ENCODE peak calls at places on chromosomes 11 and 22, in five cellular contexts. B is cardiac muscle cell, X is AG09319, R is smooth muscle cell of the brain vasculature, Z is bronchial epithelial cell. E is an unnamed sample.

GRCh38 chr11:13098067-13098466 is 89.0 kb downstream of the RASSF10 start:
- DNase-seq in B (no peak), X (no peak), R (no peak), Z (peak; percentile 98), E (peak; percentile 49)

GRCh38 chr11:93783362-93783761 is 720 bp upstream of the MED17 start:
- DNase-seq in B (no peak), X (no peak), R (no peak), Z (no peak), E (no peak)

GRCh38 chr22:49415219-49415951 is 412.3 kb downstream of the BRD1 start:
- DNase-seq in B (no peak), X (no peak), R (no peak), Z (no peak), E (no peak)

GRCh38 chr22:19986011-19986409 is 30.6 kb downstream of the ARVCF start:
- DNase-seq in B (no peak), X (no peak), R (no peak), Z (no peak), E (no peak)

GRCh38 chr11:2700415-2701211 is 819 bp upstream of the KCNQ1OT1 start:
- DNase-seq in B (peak; percentile 31), X (no peak), R (no peak), Z (no peak), E (peak; percentile 28)

GRCh38 chr11:20048246-20048645 is 112.0 kb downstream of the DBX1 start:
- DNase-seq in B (no peak), X (no peak), R (no peak), Z (no peak), E (no peak)

GRCh38 chr22:45170001-45170466 is 6.3 kb downstream of the NUP50 start:
- DNase-seq in B (peak; percentile 32), X (no peak), R (no peak), Z (no peak), E (no peak)

GRCh38 chr11:45926536-45927331 is 4.3 kb downstream of the LARGE2 start:
- DNase-seq in B (no peak), X (no peak), R (no peak), Z (no peak), E (no peak)

GRCh38 chr22:19932367-19933206 is 9.0 kb upstream of the COMT start:
- DNase-seq in B (no peak), X (no peak), R (no peak), Z (no peak), E (no peak)

E was measured in substantia nigra.